ENCODE peak calls at places on chromosomes 5 and 9, in nine cellular contexts. One of them, this sample, is unnamed.
A peak's percentile ranks its signal among the peaks of the same experiment; 100 is the strongest.

GRCh38 chr9:12809720-12810119 is 34.9 kb downstream of the LURAP1L start:
- DNase-seq in fibroblast of mammary gland: no peak
- DNase-seq in hepatic stellate cell: no peak
- DNase-seq in body of pancreas: no peak
- DNase-seq in AG08396: no peak
- DNase-seq in H4: no peak
- DNase-seq in SJSA1: no peak
- DNase-seq in activated naive CD4-positive, alpha-beta T cell treated with anti-CD3 and anti-CD28 coated beads, Interleukin-2, amount 50 U/mL, for 72 hours: no peak
- DNase-seq in AG10803: no peak
- DNase-seq in this sample: no peak

GRCh38 chr5:1330146-1330846 is 14.6 kb downstream of the CLPTM1L start:
- DNase-seq in fibroblast of mammary gland: no peak
- DNase-seq in hepatic stellate cell: no peak
- DNase-seq in body of pancreas: peak; percentile 23
- DNase-seq in AG08396: no peak
- DNase-seq in H4: no peak
- DNase-seq in SJSA1: no peak
- DNase-seq in activated naive CD4-positive, alpha-beta T cell treated with anti-CD3 and anti-CD28 coated beads, Interleukin-2, amount 50 U/mL, for 72 hours: no peak
- DNase-seq in AG10803: no peak
- DNase-seq in this sample: no peak

GRCh38 chr9:75378036-75378435 is 289.7 kb downstream of the OSTF1 start:
- DNase-seq in fibroblast of mammary gland: peak; percentile 11
- DNase-seq in hepatic stellate cell: no peak
- DNase-seq in body of pancreas: peak; percentile 62
- DNase-seq in AG08396: no peak
- DNase-seq in H4: no peak
- DNase-seq in SJSA1: peak; percentile 87
- DNase-seq in activated naive CD4-positive, alpha-beta T cell treated with anti-CD3 and anti-CD28 coated beads, Interleukin-2, amount 50 U/mL, for 72 hours: no peak
- DNase-seq in AG10803: no peak
- DNase-seq in this sample: no peak

GRCh38 chr9:130437011-130437784 is 7.6 kb upstream of the ASS1 start:
- DNase-seq in fibroblast of mammary gland: no peak
- DNase-seq in hepatic stellate cell: no peak
- DNase-seq in body of pancreas: no peak
- DNase-seq in AG08396: no peak
- DNase-seq in H4: no peak
- DNase-seq in SJSA1: no peak
- DNase-seq in activated naive CD4-positive, alpha-beta T cell treated with anti-CD3 and anti-CD28 coated beads, Interleukin-2, amount 50 U/mL, for 72 hours: no peak
- DNase-seq in AG10803: no peak
- DNase-seq in this sample: no peak

GRCh38 chr5:107005161-107005560 is 665.6 kb downstream of the EFNA5 start:
- DNase-seq in fibroblast of mammary gland: no peak
- DNase-seq in hepatic stellate cell: no peak
- DNase-seq in body of pancreas: no peak
- DNase-seq in AG08396: no peak
- DNase-seq in H4: no peak
- DNase-seq in SJSA1: no peak
- DNase-seq in activated naive CD4-positive, alpha-beta T cell treated with anti-CD3 and anti-CD28 coated beads, Interleukin-2, amount 50 U/mL, for 72 hours: no peak
- DNase-seq in AG10803: no peak
- DNase-seq in this sample: no peak

GRCh38 chr5:66197764-66198405 is 53.8 kb downstream of the SREK1 start:
- DNase-seq in fibroblast of mammary gland: no peak
- DNase-seq in hepatic stellate cell: no peak
- DNase-seq in body of pancreas: no peak
- DNase-seq in AG08396: no peak
- DNase-seq in H4: no peak
- DNase-seq in SJSA1: no peak
- DNase-seq in activated naive CD4-positive, alpha-beta T cell treated with anti-CD3 and anti-CD28 coated beads, Interleukin-2, amount 50 U/mL, for 72 hours: no peak
- DNase-seq in AG10803: no peak
- DNase-seq in this sample: no peak

GRCh38 chr5:6405591-6405990 is 27.2 kb upstream of the MED10 start:
- DNase-seq in fibroblast of mammary gland: no peak
- DNase-seq in hepatic stellate cell: no peak
- DNase-seq in body of pancreas: no peak
- DNase-seq in AG08396: no peak
- DNase-seq in H4: no peak
- DNase-seq in SJSA1: peak; percentile 31
- DNase-seq in activated naive CD4-positive, alpha-beta T cell treated with anti-CD3 and anti-CD28 coated beads, Interleukin-2, amount 50 U/mL, for 72 hours: no peak
- DNase-seq in AG10803: no peak
- DNase-seq in this sample: no peak

GRCh38 chr9:117178596-117179111 is 236.2 kb downstream of the ASTN2 start:
- DNase-seq in fibroblast of mammary gland: no peak
- DNase-seq in hepatic stellate cell: no peak
- DNase-seq in body of pancreas: no peak
- DNase-seq in AG08396: no peak
- DNase-seq in H4: no peak
- DNase-seq in SJSA1: peak; percentile 55
- DNase-seq in activated naive CD4-positive, alpha-beta T cell treated with anti-CD3 and anti-CD28 coated beads, Interleukin-2, amount 50 U/mL, for 72 hours: no peak
- DNase-seq in AG10803: no peak
- DNase-seq in this sample: no peak

GRCh38 chr5:83551826-83552225 is 80.3 kb downstream of the VCAN start:
- DNase-seq in fibroblast of mammary gland: peak; percentile 77
- DNase-seq in hepatic stellate cell: no peak
- DNase-seq in body of pancreas: no peak
- DNase-seq in AG08396: no peak
- DNase-seq in H4: peak; percentile 14
- DNase-seq in SJSA1: no peak
- DNase-seq in activated naive CD4-positive, alpha-beta T cell treated with anti-CD3 and anti-CD28 coated beads, Interleukin-2, amount 50 U/mL, for 72 hours: no peak
- DNase-seq in AG10803: peak; percentile 79
- DNase-seq in this sample: no peak

GRCh38 chr5:6584101-6584645 is 48.7 kb downstream of the NSUN2 start:
- DNase-seq in fibroblast of mammary gland: no peak
- DNase-seq in hepatic stellate cell: no peak
- DNase-seq in body of pancreas: no peak
- DNase-seq in AG08396: no peak
- DNase-seq in H4: no peak
- DNase-seq in SJSA1: no peak
- DNase-seq in activated naive CD4-positive, alpha-beta T cell treated with anti-CD3 and anti-CD28 coated beads, Interleukin-2, amount 50 U/mL, for 72 hours: no peak
- DNase-seq in AG10803: no peak
- DNase-seq in this sample: no peak

GRCh38 chr5:74865799-74866652 is at the start of gene FAM169A:
- DNase-seq in fibroblast of mammary gland: peak; percentile 11
- DNase-seq in hepatic stellate cell: peak; percentile 35
- DNase-seq in body of pancreas: peak; percentile 35
- DNase-seq in AG08396: peak; percentile 75
- DNase-seq in H4: peak; percentile 15
- DNase-seq in SJSA1: peak; percentile 57
- DNase-seq in activated naive CD4-positive, alpha-beta T cell treated with anti-CD3 and anti-CD28 coated beads, Interleukin-2, amount 50 U/mL, for 72 hours: peak; percentile 51
- DNase-seq in AG10803: peak; percentile 11
- DNase-seq in this sample: no peak

GRCh38 chr5:99122976-99123375 is 194.2 kb upstream of the CHD1 start:
- DNase-seq in fibroblast of mammary gland: no peak
- DNase-seq in hepatic stellate cell: no peak
- DNase-seq in body of pancreas: no peak
- DNase-seq in AG08396: no peak
- DNase-seq in H4: no peak
- DNase-seq in SJSA1: no peak
- DNase-seq in activated naive CD4-positive, alpha-beta T cell treated with anti-CD3 and anti-CD28 coated beads, Interleukin-2, amount 50 U/mL, for 72 hours: no peak
- DNase-seq in AG10803: no peak
- DNase-seq in this sample: no peak

GRCh38 chr9:98255064-98255577 is 328 bp downstream of the TBC1D2 start:
- DNase-seq in fibroblast of mammary gland: peak; percentile 46
- DNase-seq in hepatic stellate cell: peak; percentile 67
- DNase-seq in body of pancreas: peak; percentile 43
- DNase-seq in AG08396: peak; percentile 53
- DNase-seq in H4: no peak
- DNase-seq in SJSA1: no peak
- DNase-seq in activated naive CD4-positive, alpha-beta T cell treated with anti-CD3 and anti-CD28 coated beads, Interleukin-2, amount 50 U/mL, for 72 hours: no peak
- DNase-seq in AG10803: peak; percentile 52
- DNase-seq in this sample: no peak

GRCh38 chr9:117080996-117081395 is 333.9 kb downstream of the ASTN2 start:
- DNase-seq in fibroblast of mammary gland: no peak
- DNase-seq in hepatic stellate cell: no peak
- DNase-seq in body of pancreas: no peak
- DNase-seq in AG08396: no peak
- DNase-seq in H4: no peak
- DNase-seq in SJSA1: no peak
- DNase-seq in activated naive CD4-positive, alpha-beta T cell treated with anti-CD3 and anti-CD28 coated beads, Interleukin-2, amount 50 U/mL, for 72 hours: no peak
- DNase-seq in AG10803: no peak
- DNase-seq in this sample: no peak

GRCh38 chr5:38420246-38420645 is 136.2 kb downstream of the LIFR start:
- DNase-seq in fibroblast of mammary gland: peak; percentile 48
- DNase-seq in hepatic stellate cell: no peak
- DNase-seq in body of pancreas: no peak
- DNase-seq in AG08396: peak; percentile 30
- DNase-seq in H4: no peak
- DNase-seq in SJSA1: no peak
- DNase-seq in activated naive CD4-positive, alpha-beta T cell treated with anti-CD3 and anti-CD28 coated beads, Interleukin-2, amount 50 U/mL, for 72 hours: no peak
- DNase-seq in AG10803: peak; percentile 57
- DNase-seq in this sample: no peak

GRCh38 chr9:111456536-111456935 is 27.6 kb downstream of the ECPAS start:
- DNase-seq in fibroblast of mammary gland: peak; percentile 30
- DNase-seq in hepatic stellate cell: no peak
- DNase-seq in body of pancreas: no peak
- DNase-seq in AG08396: no peak
- DNase-seq in H4: no peak
- DNase-seq in SJSA1: no peak
- DNase-seq in activated naive CD4-positive, alpha-beta T cell treated with anti-CD3 and anti-CD28 coated beads, Interleukin-2, amount 50 U/mL, for 72 hours: no peak
- DNase-seq in AG10803: peak; percentile 11
- DNase-seq in this sample: no peak

GRCh38 chr9:76203373-76203772 is 190.9 kb downstream of the RFK start:
- DNase-seq in fibroblast of mammary gland: no peak
- DNase-seq in hepatic stellate cell: no peak
- DNase-seq in body of pancreas: peak; percentile 26
- DNase-seq in AG08396: no peak
- DNase-seq in H4: no peak
- DNase-seq in SJSA1: no peak
- DNase-seq in activated naive CD4-positive, alpha-beta T cell treated with anti-CD3 and anti-CD28 coated beads, Interleukin-2, amount 50 U/mL, for 72 hours: no peak
- DNase-seq in AG10803: no peak
- DNase-seq in this sample: no peak

GRCh38 chr5:394671-395155 is 48.3 kb upstream of the EXOC3 start:
- DNase-seq in fibroblast of mammary gland: no peak
- DNase-seq in hepatic stellate cell: no peak
- DNase-seq in body of pancreas: no peak
- DNase-seq in AG08396: no peak
- DNase-seq in H4: no peak
- DNase-seq in SJSA1: peak; percentile 37
- DNase-seq in activated naive CD4-positive, alpha-beta T cell treated with anti-CD3 and anti-CD28 coated beads, Interleukin-2, amount 50 U/mL, for 72 hours: no peak
- DNase-seq in AG10803: no peak
- DNase-seq in this sample: no peak

GRCh38 chr5:165209101-165209727 is 1703.8 kb downstream of the MAT2B start:
- DNase-seq in fibroblast of mammary gland: peak; percentile 45
- DNase-seq in hepatic stellate cell: peak; percentile 2
- DNase-seq in body of pancreas: no peak
- DNase-seq in AG08396: peak; percentile 6
- DNase-seq in H4: peak; percentile 6
- DNase-seq in SJSA1: no peak
- DNase-seq in activated naive CD4-positive, alpha-beta T cell treated with anti-CD3 and anti-CD28 coated beads, Interleukin-2, amount 50 U/mL, for 72 hours: no peak
- DNase-seq in AG10803: peak; percentile 14
- DNase-seq in this sample: no peak

GRCh38 chr5:139655727-139656271 is 7.7 kb downstream of the CXXC5 start:
- DNase-seq in fibroblast of mammary gland: peak; percentile 29
- DNase-seq in hepatic stellate cell: peak; percentile 69
- DNase-seq in body of pancreas: peak; percentile 63
- DNase-seq in AG08396: peak; percentile 71
- DNase-seq in H4: peak; percentile 68
- DNase-seq in SJSA1: peak; percentile 97
- DNase-seq in activated naive CD4-positive, alpha-beta T cell treated with anti-CD3 and anti-CD28 coated beads, Interleukin-2, amount 50 U/mL, for 72 hours: no peak
- DNase-seq in AG10803: peak; percentile 82
- DNase-seq in this sample: no peak

GRCh38 chr5:7878381-7878873 is 9.5 kb downstream of the MTRR start:
- DNase-seq in fibroblast of mammary gland: peak; percentile 78
- DNase-seq in hepatic stellate cell: no peak
- DNase-seq in body of pancreas: no peak
- DNase-seq in AG08396: no peak
- DNase-seq in H4: no peak
- DNase-seq in SJSA1: no peak
- DNase-seq in activated naive CD4-positive, alpha-beta T cell treated with anti-CD3 and anti-CD28 coated beads, Interleukin-2, amount 50 U/mL, for 72 hours: no peak
- DNase-seq in AG10803: peak; percentile 43
- DNase-seq in this sample: no peak

This sample was measured in NCI-H1048.